ENCODE peak calls at places on chromosomes 5 and 9, in four cellular contexts. G, R, U and O are unnamed samples.

GRCh38 chr9:125172351-125172750 is 17.3 kb downstream of the PPP6C start:
- DNase-seq in R (no peak), U (no peak), G (no peak), O (no peak)

GRCh38 chr9:17578911-17579793 is at the start of gene SH3GL2:
- DNase-seq in U (no peak), G (peak; percentile 74), R (no peak), O (peak; percentile 35)

GRCh38 chr5:122516432-122516743 is 204.4 kb downstream of the SNCAIP start:
- DNase-seq in R (no peak), G (no peak), U (no peak), O (no peak)

GRCh38 chr5:137995077-137995746 is 37.7 kb downstream of the FAM13B start:
- DNase-seq in G (no peak), R (peak; percentile 81), U (peak; percentile 6), O (peak; percentile 46)

GRCh38 chr9:126217797-126218196 is 108.8 kb upstream of the MVB12B start:
- DNase-seq in G (no peak), U (no peak), R (no peak), O (no peak)

GRCh38 chr5:127203818-127204217 is 86.8 kb upstream of the MEGF10 start:
- DNase-seq in R (no peak), U (no peak), G (no peak), O (no peak)

GRCh38 chr5:36279054-36279698 is 22.5 kb downstream of the RANBP3L start:
- DNase-seq in G (no peak), U (no peak), R (no peak), O (no peak)

GRCh38 chr5:3344671-3345070 is 251.0 kb upstream of the IRX1 start:
- DNase-seq in U (no peak), G (no peak), R (no peak), O (no peak)

GRCh38 chr5:127231118-127231517 is 59.5 kb upstream of the MEGF10 start:
- DNase-seq in G (no peak), R (no peak), U (no peak), O (no peak)

GRCh38 chr5:167363065-167363464 is 928.4 kb upstream of the WWC1 start:
- DNase-seq in U (no peak), R (no peak), G (no peak), O (no peak)

GRCh38 chr5:62432618-62433064 is 20.1 kb downstream of the IPO11 start:
- DNase-seq in R (peak; percentile 44), U (no peak), G (no peak), O (no peak)

GRCh38 chr5:42950466-42951168 is 89.5 kb downstream of the ANXA2R start:
- DNase-seq in R (peak; percentile 74), G (no peak), U (no peak), O (peak; percentile 99)

GRCh38 chr5:138000102-138000723 is 32.7 kb downstream of the FAM13B start:
- DNase-seq in R (peak; percentile 85), G (no peak), U (peak; percentile 77), O (peak; percentile 86)

GRCh38 chr5:36079200-36079761 is 12.6 kb upstream of the UGT3A2 start:
- DNase-seq in R (peak; percentile 60), U (peak; percentile 55), G (peak; percentile 47), O (peak; percentile 62)

GRCh38 chr9:114048533-114049452 is 29.3 kb downstream of the AMBP start:
- DNase-seq in G (no peak), R (no peak), U (no peak), O (no peak)

GRCh38 chr5:134139377-134139851 is 24.9 kb downstream of the TCF7 start:
- DNase-seq in G (no peak), U (no peak), R (no peak), O (no peak)

GRCh38 chr9:85483214-85483613 is 258.5 kb downstream of the AGTPBP1 start:
- DNase-seq in U (no peak), G (no peak), R (no peak), O (no peak)

GRCh38 chr5:106397700-106398099 is 1273.0 kb downstream of the EFNA5 start:
- DNase-seq in U (no peak), R (no peak), G (no peak), O (peak; percentile 55)

GRCh38 chr9:109012876-109013677 is at the start of gene CTNNAL1:
- DNase-seq in G (peak; percentile 71), R (peak; percentile 95), U (peak; percentile 82), O (peak; percentile 86)

GRCh38 chr9:109016132-109016531 is 2.8 kb upstream of the CTNNAL1 start:
- DNase-seq in U (no peak), R (no peak), G (no peak), O (no peak)

GRCh38 chr9:109013678-109014145 is 413 bp upstream of the CTNNAL1 start:
- DNase-seq in R (no peak), G (no peak), U (no peak), O (no peak)

GRCh38 chr9:109015026-109015280 is 1.7 kb upstream of the CTNNAL1 start:
- DNase-seq in G (no peak), R (no peak), U (no peak), O (no peak)

DNA sequence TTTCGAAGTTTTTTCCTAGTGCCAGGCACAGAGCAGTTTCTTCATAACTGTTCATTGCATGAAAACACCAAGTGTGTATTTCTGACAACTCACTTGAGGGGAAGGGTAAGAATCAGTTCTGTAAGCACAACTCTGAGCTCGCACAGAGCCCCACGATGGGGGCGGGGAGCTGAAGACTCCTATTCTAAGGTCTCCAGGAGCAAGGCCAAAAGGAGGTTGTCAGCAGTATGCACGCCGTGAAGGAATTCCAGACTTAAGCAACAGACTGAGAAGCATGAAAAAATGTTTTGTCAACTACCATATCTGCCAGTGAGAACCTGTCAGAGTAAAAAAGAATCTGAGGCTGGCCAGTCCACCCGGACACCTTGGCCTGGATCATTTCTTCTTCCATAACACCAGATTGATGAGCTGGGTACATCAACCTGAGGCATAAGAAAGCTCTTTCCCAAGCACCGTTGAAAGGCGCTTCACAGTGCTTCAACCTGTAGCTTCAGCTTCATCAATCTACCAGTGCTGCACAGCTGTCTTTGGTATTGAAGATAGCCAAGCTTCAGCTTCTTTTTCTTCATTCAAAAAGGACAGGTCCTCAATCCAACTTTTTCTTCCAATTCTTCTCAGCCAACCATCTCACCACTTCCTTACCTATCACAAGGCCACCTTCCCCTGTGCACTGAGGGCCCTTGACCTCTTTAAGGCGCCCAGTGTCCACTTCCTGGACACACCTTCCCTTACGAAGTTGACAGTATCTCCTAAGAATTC is 1.1 kb upstream of the CTNNAL1 start:
- DNase-seq in R (peak; percentile 49), G (no peak), U (no peak), O (no peak)
- TF ChIP-seq MAX in R (no peak), G (no peak), U (no peak), O (no peak)

DNA sequence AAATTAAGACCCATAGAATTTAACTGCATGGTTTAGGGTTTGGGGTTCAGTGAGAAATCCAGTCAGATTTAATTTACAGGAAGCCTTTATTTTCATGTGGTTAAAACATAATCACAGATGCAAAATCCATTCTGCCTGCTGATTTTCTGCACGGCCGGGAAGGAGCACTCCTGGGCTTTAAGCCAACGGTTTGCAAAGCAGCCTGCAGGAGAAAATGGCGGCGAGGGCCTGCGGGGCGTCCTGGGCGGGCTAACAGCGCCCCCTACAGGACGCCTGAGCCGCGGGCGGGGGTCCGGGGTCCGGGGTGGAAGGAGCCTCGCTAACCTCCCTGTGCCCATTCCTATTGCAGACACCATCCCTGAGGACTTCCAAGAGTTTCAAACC is 47.6 kb downstream of the THBS4 start:
- DNase-seq in R (peak; percentile 83), U (no peak), G (peak; percentile 39), O (peak; percentile 77)
- TF ChIP-seq MAFK in R (no peak), U (no peak), G (no peak), O (no peak)

DNA sequence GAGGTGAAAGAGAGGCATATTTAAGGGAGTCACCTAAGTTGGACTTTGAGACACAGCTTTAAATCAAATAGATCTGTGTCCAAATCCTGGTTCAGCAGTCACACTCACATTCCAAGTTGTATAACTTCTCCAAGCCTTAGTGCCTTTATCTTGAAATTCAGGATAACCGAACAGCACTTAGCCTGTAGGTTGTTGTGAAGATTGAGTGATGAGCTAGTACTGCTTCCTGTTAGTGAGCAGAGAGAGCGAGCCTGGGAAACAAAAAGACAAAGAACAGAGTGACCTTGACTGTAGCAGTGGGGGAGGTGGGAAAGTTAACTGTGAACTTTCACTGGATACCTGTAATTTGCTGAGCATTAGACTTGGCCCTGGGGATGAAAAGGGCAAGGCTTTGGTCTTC is 22.4 kb downstream of the MAML1 start:
- DNase-seq in U (peak; percentile 84), G (no peak), R (peak; percentile 23), O (no peak)
- TF ChIP-seq MAX in U (no peak), G (no peak), R (no peak), O (no peak)

GRCh38 chr5:131357739-131358561 is 94.1 kb downstream of the CDC42SE2 start:
- DNase-seq in R (no peak), G (no peak), U (no peak), O (no peak)
- TF ChIP-seq MAFK in R (no peak), G (no peak), U (no peak), O (no peak)